ENCODE peak calls at places on chromosomes 13 and 19, in eight cellular contexts. C, Z, K, X, R, B, H and M are unnamed samples.

GRCh38 chr13:29110003-29110402 is 289.9 kb downstream of the MTUS2 start:
- DNase-seq in C (no peak), Z (no peak), K (no peak), X (no peak), R (no peak), B (no peak), H (no peak), M (no peak)

GRCh38 chr19:35332817-35333216 is 3.8 kb downstream of the CD22 start:
- DNase-seq in C (peak; percentile 21), Z (no peak), K (no peak), X (no peak), R (no peak), B (no peak), H (no peak), M (no peak)

GRCh38 chr13:44748439-44748838 is 172.3 kb upstream of the TSC22D1 start:
- DNase-seq in C (no peak), Z (no peak), K (no peak), X (no peak), R (no peak), B (no peak), H (no peak), M (no peak)

GRCh38 chr19:54399189-54399588 is 16.1 kb upstream of the TTYH1 start:
- DNase-seq in C (no peak), Z (no peak), K (no peak), X (no peak), R (no peak), B (no peak), H (no peak), M (no peak)

GRCh38 chr13:98687319-98687718 is 65.2 kb downstream of the SLC15A1 start:
- DNase-seq in C (no peak), Z (no peak), K (no peak), X (no peak), R (no peak), B (no peak), H (no peak), M (no peak)

GRCh38 chr13:51825165-51825592 is 19.8 kb downstream of the TMEM272 start:
- DNase-seq in C (no peak), Z (no peak), K (no peak), X (no peak), R (no peak), B (no peak), H (no peak), M (no peak)

GRCh38 chr19:11381535-11382369 is 2.4 kb downstream of the EPOR start:
- DNase-seq in C (peak; percentile 74), Z (peak; percentile 65), K (peak; percentile 44), X (peak; percentile 89), R (peak; percentile 73), B (no peak), H (no peak), M (no peak)

GRCh38 chr13:40433577-40433976 is 232.9 kb downstream of the FOXO1 start:
- DNase-seq in C (peak; percentile 37), Z (peak; percentile 16), K (no peak), X (no peak), R (no peak), B (no peak), H (no peak), M (no peak)

GRCh38 chr19:7191946-7192691 is 102.1 kb downstream of the INSR start:
- DNase-seq in C (peak; percentile 37), Z (peak; percentile 17), K (no peak), X (no peak), R (no peak), B (no peak), H (no peak), M (no peak)

GRCh38 chr13:33284016-33284415 is 1.5 kb downstream of the STARD13 start:
- DNase-seq in C (no peak), Z (no peak), K (no peak), X (no peak), R (no peak), B (no peak), H (no peak), M (no peak)

GRCh38 chr19:30123109-30123508 is 181.1 kb downstream of the URI1 start:
- DNase-seq in C (no peak), Z (no peak), K (no peak), X (no peak), R (no peak), B (no peak), H (no peak), M (no peak)

GRCh38 chr13:57582032-57582431 is 49.5 kb upstream of the PCDH17 start:
- DNase-seq in C (no peak), Z (no peak), K (no peak), X (no peak), R (no peak), B (no peak), H (no peak), M (no peak)

GRCh38 chr13:64935441-64935840 is 2294.7 kb downstream of the PCDH9 start:
- DNase-seq in C (no peak), Z (no peak), K (no peak), X (no peak), R (no peak), B (no peak), H (no peak), M (no peak)

GRCh38 chr19:2249010-2249866 is at the start of gene AMH:
- DNase-seq in C (no peak), Z (no peak), K (no peak), X (no peak), R (no peak), B (no peak), H (no peak), M (no peak)

GRCh38 chr19:290539-291521 is at the start of gene PLPP2:
- DNase-seq in C (peak; percentile 41), Z (no peak), K (peak; percentile 77), X (no peak), R (no peak), B (peak; percentile 85), H (no peak), M (no peak)

GRCh38 chr13:95920485-95920884 is 132.7 kb downstream of the UGGT2 start:
- DNase-seq in C (no peak), Z (no peak), K (no peak), X (no peak), R (no peak), B (no peak), H (no peak), M (no peak)

GRCh38 chr19:53865918-53866696 is 1.6 kb upstream of the MYADM start:
- DNase-seq in C (peak; percentile 72), Z (peak; percentile 70), K (peak; percentile 69), X (peak; percentile 79), R (peak; percentile 42), B (peak; percentile 80), H (no peak), M (no peak)

GRCh38 chr13:84641491-84641890 is 759.2 kb upstream of the SLITRK1 start:
- DNase-seq in C (no peak), Z (no peak), K (no peak), X (no peak), R (no peak), B (no peak), H (no peak), M (no peak)

GRCh38 chr13:107375701-107376350 is 807.9 kb upstream of the ARGLU1 start:
- DNase-seq in C (no peak), Z (no peak), K (no peak), X (no peak), R (no peak), B (no peak), H (no peak), M (peak; percentile 26)

GRCh38 chr13:39767791-39768564 is 112.5 kb downstream of the COG6 start:
- DNase-seq in C (no peak), Z (no peak), K (no peak), X (no peak), R (no peak), B (no peak), H (no peak), M (no peak)

GRCh38 chr13:93226623-93227279 is at the start of gene GPC6:
- DNase-seq in C (no peak), Z (no peak), K (peak; percentile 37), X (peak; percentile 70), R (no peak), B (peak; percentile 27), H (peak; percentile 88), M (peak; percentile 69)

GRCh38 chr13:113029487-113030258 is 60.7 kb downstream of the MCF2L start:
- DNase-seq in C (peak; percentile 53), Z (peak; percentile 34), K (peak; percentile 56), X (peak; percentile 61), R (peak; percentile 47), B (peak; percentile 58), H (no peak), M (no peak)

GRCh38 chr19:45340899-45341453 is 426 bp downstream of the KLC3 start:
- DNase-seq in C (peak; percentile 4), Z (no peak), K (no peak), X (no peak), R (no peak), B (no peak), H (no peak), M (no peak)

GRCh38 chr13:27388236-27388635 is 36.2 kb upstream of the GTF3A start:
- DNase-seq in C (no peak), Z (no peak), K (no peak), X (no peak), R (no peak), B (no peak), H (no peak), M (no peak)

GRCh38 chr19:15379083-15379995 is at the start of gene AKAP8:
- DNase-seq in C (peak; percentile 98), Z (peak; percentile 94), K (peak; percentile 99), X (peak; percentile 100), R (peak; percentile 95), B (peak; percentile 97), H (peak; percentile 89), M (peak; percentile 97)

GRCh38 chr13:77176350-77176749 is 149.4 kb upstream of the FBXL3 start:
- DNase-seq in C (no peak), Z (no peak), K (no peak), X (no peak), R (no peak), B (no peak), H (peak; percentile 70), M (no peak)

GRCh38 chr13:97307882-97308624 is 85.9 kb downstream of the MBNL2 start:
- DNase-seq in C (no peak), Z (no peak), K (no peak), X (no peak), R (no peak), B (peak; percentile 65), H (no peak), M (peak; percentile 20)

GRCh38 chr13:57739089-57739488 is 107.5 kb downstream of the PCDH17 start:
- DNase-seq in C (no peak), Z (no peak), K (no peak), X (no peak), R (no peak), B (no peak), H (no peak), M (peak; percentile 68)

GRCh38 chr19:7488736-7489353 is at the start of gene PEX11G:
- DNase-seq in C (peak; percentile 92), Z (peak; percentile 88), K (peak; percentile 88), X (peak; percentile 99), R (peak; percentile 89), B (peak; percentile 89), H (no peak), M (no peak)

GRCh38 chr19:35731353-35731752 is 10.9 kb downstream of the IGFLR1 start:
- DNase-seq in C (no peak), Z (no peak), K (no peak), X (no peak), R (no peak), B (no peak), H (no peak), M (no peak)